ENCODE peak calls at places on chromosomes 5 and 9, in seven cellular contexts. One of them, this sample, is unnamed.

GRCh38 chr5:147446528-147446927 is 63.3 kb downstream of the DPYSL3 start:
- DNase-seq in neuronal stem cell: no peak
- DNase-seq in H9: no peak
- DNase-seq in mesendoderm: no peak
- DNase-seq in trophoblast cell: no peak
- DNase-seq in mesenchymal stem cell: no peak
- DNase-seq in H1: no peak
- DNase-seq in this sample: peak

GRCh38 chr5:165630211-165630866 is 2124.9 kb downstream of the MAT2B start:
- DNase-seq in neuronal stem cell: peak
- DNase-seq in H9: peak
- DNase-seq in mesendoderm: peak
- DNase-seq in trophoblast cell: peak
- DNase-seq in mesenchymal stem cell: peak
- DNase-seq in H1: peak
- DNase-seq in this sample: peak

GRCh38 chr9:136545065-136545965 is 533 bp downstream of the NOTCH1 start:
- DNase-seq in neuronal stem cell: no peak
- DNase-seq in H9: no peak
- DNase-seq in mesendoderm: no peak
- DNase-seq in trophoblast cell: no peak
- DNase-seq in mesenchymal stem cell: peak
- DNase-seq in H1: no peak
- DNase-seq in this sample: no peak

GRCh38 chr9:97525451-97525850 is 24.0 kb downstream of the TMOD1 start:
- DNase-seq in neuronal stem cell: no peak
- DNase-seq in H9: no peak
- DNase-seq in mesendoderm: no peak
- DNase-seq in trophoblast cell: peak
- DNase-seq in mesenchymal stem cell: peak
- DNase-seq in H1: no peak
- DNase-seq in this sample: peak

GRCh38 chr9:4774209-4774608 is 18.5 kb upstream of the RCL1 start:
- DNase-seq in neuronal stem cell: no peak
- DNase-seq in H9: no peak
- DNase-seq in mesendoderm: no peak
- DNase-seq in trophoblast cell: no peak
- DNase-seq in mesenchymal stem cell: peak
- DNase-seq in H1: no peak
- DNase-seq in this sample: no peak

GRCh38 chr9:33229359-33230120 is 10.4 kb upstream of the SPINK4 start:
- DNase-seq in neuronal stem cell: no peak
- DNase-seq in H9: peak
- DNase-seq in mesendoderm: peak
- DNase-seq in trophoblast cell: peak
- DNase-seq in mesenchymal stem cell: no peak
- DNase-seq in H1: no peak
- DNase-seq in this sample: no peak

GRCh38 chr9:71504636-71505035 is 263.7 kb downstream of the CEMIP2 start:
- DNase-seq in neuronal stem cell: no peak
- DNase-seq in H9: no peak
- DNase-seq in mesendoderm: no peak
- DNase-seq in trophoblast cell: peak
- DNase-seq in mesenchymal stem cell: no peak
- DNase-seq in H1: no peak
- DNase-seq in this sample: no peak

GRCh38 chr9:88922091-88922490 is 69.2 kb upstream of the S1PR3 start:
- DNase-seq in neuronal stem cell: no peak
- DNase-seq in H9: no peak
- DNase-seq in mesendoderm: no peak
- DNase-seq in trophoblast cell: peak
- DNase-seq in mesenchymal stem cell: no peak
- DNase-seq in H1: no peak
- DNase-seq in this sample: no peak

GRCh38 chr9:118223111-118223510 is 518.9 kb downstream of the TLR4 start:
- DNase-seq in neuronal stem cell: no peak
- DNase-seq in H9: no peak
- DNase-seq in mesendoderm: no peak
- DNase-seq in trophoblast cell: no peak
- DNase-seq in mesenchymal stem cell: no peak
- DNase-seq in H1: no peak
- DNase-seq in this sample: no peak

GRCh38 chr5:141121563-141121962 is at the start of gene PCDHB4:
- DNase-seq in neuronal stem cell: no peak
- DNase-seq in H9: peak
- DNase-seq in mesendoderm: peak
- DNase-seq in trophoblast cell: no peak
- DNase-seq in mesenchymal stem cell: no peak
- DNase-seq in H1: no peak
- DNase-seq in this sample: no peak

GRCh38 chr9:5453673-5454072 is 3.3 kb downstream of the CD274 start:
- DNase-seq in neuronal stem cell: no peak
- DNase-seq in H9: no peak
- DNase-seq in mesendoderm: no peak
- DNase-seq in trophoblast cell: no peak
- DNase-seq in mesenchymal stem cell: peak
- DNase-seq in H1: no peak
- DNase-seq in this sample: no peak

GRCh38 chr5:45741110-45741509 is 44.9 kb upstream of the HCN1 start:
- DNase-seq in neuronal stem cell: no peak
- DNase-seq in H9: peak
- DNase-seq in mesendoderm: peak
- DNase-seq in trophoblast cell: no peak
- DNase-seq in mesenchymal stem cell: no peak
- DNase-seq in H1: no peak
- DNase-seq in this sample: no peak

GRCh38 chr5:937151-937924 is 44.7 kb downstream of the TRIP13 start:
- DNase-seq in neuronal stem cell: no peak
- DNase-seq in H9: no peak
- DNase-seq in mesendoderm: no peak
- DNase-seq in trophoblast cell: no peak
- DNase-seq in mesenchymal stem cell: no peak
- DNase-seq in H1: peak
- DNase-seq in this sample: no peak

GRCh38 chr9:107737987-107738743 is 248.6 kb upstream of the KLF4 start:
- DNase-seq in neuronal stem cell: no peak
- DNase-seq in H9: no peak
- DNase-seq in mesendoderm: no peak
- DNase-seq in trophoblast cell: no peak
- DNase-seq in mesenchymal stem cell: peak
- DNase-seq in H1: no peak
- DNase-seq in this sample: peak

GRCh38 chr9:137836831-137837241 is 40.7 kb upstream of the CACNA1B start:
- DNase-seq in neuronal stem cell: no peak
- DNase-seq in H9: no peak
- DNase-seq in mesendoderm: no peak
- DNase-seq in trophoblast cell: no peak
- DNase-seq in mesenchymal stem cell: no peak
- DNase-seq in H1: no peak
- DNase-seq in this sample: no peak

GRCh38 chr9:130885422-130886375 is 10.9 kb downstream of the QRFP start:
- DNase-seq in neuronal stem cell: no peak
- DNase-seq in H9: no peak
- DNase-seq in mesendoderm: no peak
- DNase-seq in trophoblast cell: peak
- DNase-seq in mesenchymal stem cell: no peak
- DNase-seq in H1: no peak
- DNase-seq in this sample: no peak

GRCh38 chr5:178642351-178642909 is 15.6 kb upstream of the CLK4 start:
- DNase-seq in neuronal stem cell: no peak
- DNase-seq in H9: no peak
- DNase-seq in mesendoderm: no peak
- DNase-seq in trophoblast cell: peak
- DNase-seq in mesenchymal stem cell: peak
- DNase-seq in H1: no peak
- DNase-seq in this sample: peak

GRCh38 chr9:76472925-76473324 is 13.9 kb downstream of the GCNT1 start:
- DNase-seq in neuronal stem cell: no peak
- DNase-seq in H9: no peak
- DNase-seq in mesendoderm: peak
- DNase-seq in trophoblast cell: no peak
- DNase-seq in mesenchymal stem cell: no peak
- DNase-seq in H1: no peak
- DNase-seq in this sample: no peak

DNA sequence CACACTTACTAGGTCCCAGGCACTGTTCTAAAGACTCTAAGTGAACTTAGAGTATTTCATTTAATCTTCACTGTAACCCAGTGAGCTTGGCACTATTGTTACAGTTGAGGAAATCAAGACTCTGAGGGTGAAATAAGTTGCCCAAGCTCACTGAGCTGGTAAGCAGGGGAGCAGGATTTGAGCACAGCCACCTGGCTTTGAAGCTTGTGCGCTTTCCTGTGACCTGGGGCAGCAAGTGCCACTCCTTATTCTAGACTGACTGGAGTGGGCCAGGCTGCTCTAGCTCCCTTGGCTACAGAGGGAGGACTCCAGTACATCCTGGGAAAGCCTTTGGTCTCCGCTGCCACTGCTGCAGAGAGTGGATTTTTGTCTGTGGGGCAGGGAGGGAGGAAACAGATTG is 50.0 kb downstream of the RGS3 start:
- DNase-seq in neuronal stem cell: no peak
- DNase-seq in H9: no peak
- DNase-seq in mesendoderm: no peak
- DNase-seq in trophoblast cell: no peak
- DNase-seq in mesenchymal stem cell: no peak
- DNase-seq in H1: no peak
- DNase-seq in this sample: no peak
- H2AK5ac ChIP-seq in neuronal stem cell: no peak
- H2AK5ac ChIP-seq in H9: no peak
- H2AK5ac ChIP-seq in mesendoderm: no peak
- H2AK5ac ChIP-seq in trophoblast cell: no peak
- H2AK5ac ChIP-seq in mesenchymal stem cell: no peak
- H2AK5ac ChIP-seq in H1: no peak
- H2AK5ac ChIP-seq in this sample: peak

GRCh38 chr5:131630208-131630962 is 4.6 kb downstream of the RAPGEF6 start:
- DNase-seq in neuronal stem cell: no peak
- DNase-seq in H9: no peak
- DNase-seq in mesendoderm: no peak
- DNase-seq in trophoblast cell: no peak
- DNase-seq in mesenchymal stem cell: no peak
- DNase-seq in H1: no peak
- DNase-seq in this sample: no peak

GRCh38 chr5:131628990-131629389 is 6.0 kb downstream of the RAPGEF6 start:
- DNase-seq in neuronal stem cell: no peak
- DNase-seq in H9: no peak
- DNase-seq in mesendoderm: no peak
- DNase-seq in trophoblast cell: no peak
- DNase-seq in mesenchymal stem cell: peak
- DNase-seq in H1: no peak
- DNase-seq in this sample: peak

GRCh38 chr5:131627466-131627865 is 7.6 kb downstream of the RAPGEF6 start:
- DNase-seq in neuronal stem cell: no peak
- DNase-seq in H9: no peak
- DNase-seq in mesendoderm: no peak
- DNase-seq in trophoblast cell: no peak
- DNase-seq in mesenchymal stem cell: no peak
- DNase-seq in H1: no peak
- DNase-seq in this sample: no peak

GRCh38 chr5:131633830-131634229 is 1.2 kb downstream of the RAPGEF6 start:
- DNase-seq in neuronal stem cell: no peak
- DNase-seq in H9: no peak
- DNase-seq in mesendoderm: no peak
- DNase-seq in trophoblast cell: no peak
- DNase-seq in mesenchymal stem cell: no peak
- DNase-seq in H1: no peak
- DNase-seq in this sample: no peak

DNA sequence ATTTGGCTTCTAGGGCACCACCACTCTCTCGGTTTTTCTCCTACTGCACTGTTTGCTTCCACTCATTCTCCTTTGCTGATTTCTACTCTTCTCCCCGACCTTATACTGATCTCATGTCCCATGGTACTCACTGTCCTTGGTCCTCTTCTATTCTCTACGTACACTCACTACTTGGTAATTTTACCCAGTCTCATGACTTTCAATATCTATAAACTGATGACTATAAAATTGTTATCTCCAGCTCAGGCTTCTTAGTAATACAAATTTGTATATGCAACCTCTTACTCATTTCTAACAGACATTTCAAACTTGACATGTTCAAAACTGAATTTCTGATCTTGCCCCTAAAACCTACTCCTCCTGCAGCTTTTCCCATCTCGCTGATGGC is 4.1 kb downstream of the RAPGEF6 start:
- DNase-seq in neuronal stem cell: no peak
- DNase-seq in H9: no peak
- DNase-seq in mesendoderm: no peak
- DNase-seq in trophoblast cell: no peak
- DNase-seq in mesenchymal stem cell: no peak
- DNase-seq in H1: no peak
- DNase-seq in this sample: peak
- H2AK5ac ChIP-seq in neuronal stem cell: no peak
- H2AK5ac ChIP-seq in H9: no peak
- H2AK5ac ChIP-seq in mesendoderm: no peak
- H2AK5ac ChIP-seq in trophoblast cell: no peak
- H2AK5ac ChIP-seq in mesenchymal stem cell: no peak
- H2AK5ac ChIP-seq in H1: no peak
- H2AK5ac ChIP-seq in this sample: no peak

DNA sequence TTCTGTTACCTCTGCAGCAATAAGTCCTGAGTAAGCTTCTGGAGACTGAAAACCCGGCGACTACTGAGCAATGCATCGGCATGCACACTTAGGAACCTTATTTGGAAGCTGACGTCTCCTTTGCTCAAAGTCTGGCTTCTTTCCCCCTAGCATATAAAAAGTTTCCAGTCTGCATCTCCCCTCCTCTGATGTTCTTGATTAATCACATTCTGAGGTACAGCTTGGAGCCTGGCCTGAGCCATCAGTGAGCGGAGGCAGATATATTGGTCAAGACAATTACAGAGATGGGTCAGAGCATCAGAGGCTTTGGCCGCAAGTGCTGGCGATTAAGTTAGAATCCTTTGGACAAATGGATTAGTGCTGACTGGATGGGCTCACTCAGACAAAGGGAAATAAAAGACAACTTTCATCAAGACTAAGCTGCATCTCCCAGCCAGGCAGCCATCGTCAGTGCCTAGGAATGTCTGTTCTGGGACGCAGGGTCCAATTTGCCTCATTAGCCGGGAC is 140.7 kb downstream of the MTX3 start:
- DNase-seq in neuronal stem cell: no peak
- DNase-seq in H9: no peak
- DNase-seq in mesendoderm: no peak
- DNase-seq in trophoblast cell: no peak
- DNase-seq in mesenchymal stem cell: no peak
- DNase-seq in H1: peak
- DNase-seq in this sample: no peak
- H2AK5ac ChIP-seq in neuronal stem cell: no peak
- H2AK5ac ChIP-seq in H9: no peak
- H2AK5ac ChIP-seq in mesendoderm: no peak
- H2AK5ac ChIP-seq in trophoblast cell: no peak
- H2AK5ac ChIP-seq in mesenchymal stem cell: no peak
- H2AK5ac ChIP-seq in H1: no peak
- H2AK5ac ChIP-seq in this sample: no peak

DNA sequence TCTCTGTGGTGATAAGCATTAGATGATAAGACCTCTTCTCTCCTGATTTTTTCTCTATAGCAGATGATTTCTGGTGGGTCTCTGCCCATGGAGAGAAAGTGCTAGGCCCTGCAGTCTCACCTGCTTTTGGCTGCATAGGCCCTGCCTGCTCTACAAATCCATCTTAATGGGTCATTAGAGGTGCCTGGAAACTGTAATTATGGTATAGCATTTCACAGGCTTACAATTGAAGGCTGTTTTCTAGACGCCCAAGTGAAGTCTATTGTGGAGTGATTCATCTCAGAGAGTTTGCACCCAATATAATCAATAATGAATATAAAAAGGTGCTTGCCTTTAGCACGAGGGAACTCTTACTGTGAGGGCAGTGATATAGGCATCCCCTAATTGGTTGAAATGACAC is 33.8 kb downstream of the NEUROG1 start:
- DNase-seq in neuronal stem cell: no peak
- DNase-seq in H9: no peak
- DNase-seq in mesendoderm: no peak
- DNase-seq in trophoblast cell: no peak
- DNase-seq in mesenchymal stem cell: no peak
- DNase-seq in H1: no peak
- DNase-seq in this sample: no peak
- H2AK5ac ChIP-seq in neuronal stem cell: no peak
- H2AK5ac ChIP-seq in H9: no peak
- H2AK5ac ChIP-seq in mesendoderm: no peak
- H2AK5ac ChIP-seq in trophoblast cell: no peak
- H2AK5ac ChIP-seq in mesenchymal stem cell: no peak
- H2AK5ac ChIP-seq in H1: no peak
- H2AK5ac ChIP-seq in this sample: no peak